ENCODE peak calls at places on chromosomes 3 and 15, in six cellular contexts. Y is brain microvascular endothelial cell, D is heart left ventricle, I is GM23248, N is adipocyte, U is Peyer's patch. V is an unnamed sample.

GRCh38 chr15:71648095-71648494 is 162.3 kb upstream of the NR2E3 start:
- DNase-seq in U (no peak), I (no peak), N (no peak), D (no peak), Y (no peak), V (no peak)

GRCh38 chr3:134423153-134423552 is 48.9 kb upstream of the AMOTL2 start:
- DNase-seq in I (peak; percentile 39), D (no peak), U (no peak), N (peak; percentile 30), Y (peak; percentile 24), V (no peak)

GRCh38 chr3:126340943-126341754 is 16.1 kb downstream of the KLF15 start:
- DNase-seq in Y (no peak), N (no peak), U (peak; percentile 42), I (no peak), D (no peak), V (no peak)

GRCh38 chr15:87777054-87777498 is 479.5 kb downstream of the NTRK3 start:
- DNase-seq in I (peak; percentile 89), Y (peak; percentile 70), D (peak; percentile 38), N (peak; percentile 41), U (no peak), V (peak; percentile 60)

GRCh38 chr3:150737874-150738679 is 24.9 kb downstream of the SIAH2 start:
- DNase-seq in N (peak; percentile 57), Y (peak; percentile 60), U (peak; percentile 67), D (no peak), I (peak; percentile 65), V (no peak)

GRCh38 chr3:154132777-154133375 is 11.7 kb downstream of the ARHGEF26 start:
- DNase-seq in I (no peak), N (no peak), U (peak; percentile 47), D (no peak), Y (no peak), V (no peak)

GRCh38 chr3:37693791-37694194 is 167.9 kb upstream of the CTDSPL start:
- DNase-seq in U (no peak), Y (no peak), N (no peak), I (no peak), D (no peak), V (no peak)

GRCh38 chr3:186839874-186840641 is 2.5 kb upstream of the ADIPOQ start:
- DNase-seq in I (peak; percentile 59), N (peak; percentile 96), Y (no peak), U (no peak), D (no peak), V (peak; percentile 55)

GRCh38 chr3:42905740-42906084 is 230 bp upstream of the ZNF662 start:
- DNase-seq in N (no peak), D (no peak), U (no peak), Y (no peak), I (no peak), V (no peak)
- H3K4me3 ChIP-seq in N (peak overlapping the region; percentile 79), D (peak overlapping the region; percentile 78), U (peak overlapping the region; percentile 51), Y (peak overlapping the region; percentile 59), I (peak overlapping the region; percentile 75), V (peak overlapping the region; percentile 47)

GRCh38 chr15:80777836-80778620 is 1.1 kb upstream of the CEMIP start:
- DNase-seq in Y (no peak), N (peak; percentile 23), I (peak; percentile 27), D (no peak), U (no peak), V (no peak)

GRCh38 chr15:80778621-80778963 is 578 bp upstream of the CEMIP start:
- DNase-seq in N (no peak), Y (no peak), I (no peak), U (no peak), D (no peak), V (no peak)

GRCh38 chr15:80779658-80780415 is 667 bp downstream of the CEMIP start:
- DNase-seq in N (peak; percentile 66), I (peak; percentile 83), D (peak; percentile 34), Y (no peak), U (no peak), V (no peak)

GRCh38 chr15:80778964-80779657 is at the start of gene CEMIP:
- DNase-seq in N (peak; percentile 93), D (peak; percentile 75), Y (peak; percentile 61), I (peak; percentile 92), U (peak; percentile 79), V (no peak)

GRCh38 chr15:80780416-80781221 is 1.4 kb downstream of the CEMIP start:
- DNase-seq in D (peak; percentile 65), U (no peak), I (peak; percentile 85), N (peak; percentile 89), Y (peak; percentile 28), V (no peak)
- H3K27me3 ChIP-seq in D (peaks cover 17% of the 10 kb centered on the region), U (peaks cover 6% of the 10 kb centered on the region), I (no peaks in the 10 kb centered on the region), N (no peaks in the 10 kb centered on the region), Y (no peaks in the 10 kb centered on the region), V (no peaks in the 10 kb centered on the region)

DNA sequence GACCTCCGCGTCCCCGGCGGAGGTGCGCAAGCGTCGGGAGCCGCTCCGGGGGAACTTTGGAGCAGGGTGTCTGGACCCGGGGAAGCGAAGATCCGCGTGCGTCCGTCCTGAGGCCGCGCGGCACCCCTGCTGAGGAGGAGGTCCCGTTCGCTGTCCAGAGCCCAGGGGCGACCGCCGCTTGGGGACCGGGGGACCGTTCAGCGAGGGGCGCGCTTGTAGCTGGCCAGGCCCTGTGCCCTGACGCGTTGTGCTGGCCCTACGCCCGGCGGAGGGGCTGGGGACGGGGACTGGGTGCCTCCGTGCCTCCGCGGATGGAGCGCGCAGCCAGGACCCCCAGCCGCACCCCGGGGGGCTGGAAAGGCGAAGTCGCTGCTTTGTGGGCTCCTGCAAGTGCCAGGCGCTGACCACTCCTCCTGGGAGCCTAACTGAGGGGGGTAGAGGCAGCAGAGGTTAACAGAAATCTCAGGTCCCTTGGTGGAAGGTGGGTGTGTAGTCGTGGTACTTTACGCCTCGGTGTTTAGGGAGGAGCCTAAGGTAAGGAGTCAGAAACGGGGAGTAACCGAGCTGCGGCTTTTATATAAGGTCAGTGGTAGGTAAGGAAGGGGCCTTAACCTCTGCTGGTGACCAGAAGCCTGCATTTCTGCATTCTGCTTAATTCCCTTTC is at the start of gene PPARG:
- DNase-seq in Y (no peak), U (peak; percentile 76), D (peak; percentile 53), N (peak; percentile 64), I (peak; percentile 45), V (no peak)
- H3K4me3 ChIP-seq in Y (peak within 1 kb of the TSS; percentile 78), U (peak within 1 kb of the TSS; percentile 64), D (peak within 1 kb of the TSS; percentile 88), N (peak within 1 kb of the TSS; percentile 90), I (peak within 1 kb of the TSS; percentile 72), V (peak within 1 kb of the TSS; percentile 88)

DNA sequence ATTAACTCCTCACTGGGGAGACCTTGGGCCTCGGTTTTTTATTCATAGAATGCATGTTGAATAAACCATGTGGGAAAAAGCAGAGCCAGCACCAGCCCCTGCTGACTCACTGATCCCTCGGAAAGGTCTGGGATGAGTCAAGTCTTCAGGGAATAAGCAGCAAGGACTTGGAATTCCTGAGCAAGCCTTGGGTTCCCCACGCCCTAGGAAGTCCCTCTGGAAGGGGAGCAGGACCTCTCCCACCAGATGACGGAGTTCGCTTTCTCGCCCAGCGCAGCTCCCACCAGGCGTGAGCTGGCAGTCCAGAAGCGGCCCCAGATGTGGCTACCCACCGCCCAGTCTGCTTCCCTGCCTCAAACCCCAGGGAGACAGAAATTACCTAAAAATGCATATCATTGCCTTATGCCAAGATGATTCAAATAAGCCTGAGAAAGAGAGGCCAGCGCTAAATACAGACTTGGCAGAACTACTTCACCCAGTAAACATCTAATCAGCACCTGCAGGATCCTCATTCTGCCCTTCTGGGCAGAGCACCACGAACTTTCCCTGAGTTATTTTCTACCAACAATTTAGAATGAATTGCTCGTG is 45.5 kb downstream of the BTD start:
- DNase-seq in U (no peak), D (peak; percentile 55), Y (peak; percentile 99), N (peak; percentile 95), I (peak; percentile 99), V (peak; percentile 95)
- H3K27me3 ChIP-seq in U (no peaks in the 10 kb centered on the region), D (no peaks in the 10 kb centered on the region), Y (no peaks in the 10 kb centered on the region), N (no peaks in the 10 kb centered on the region), I (no peaks in the 10 kb centered on the region), V (no peaks in the 10 kb centered on the region)

DNA sequence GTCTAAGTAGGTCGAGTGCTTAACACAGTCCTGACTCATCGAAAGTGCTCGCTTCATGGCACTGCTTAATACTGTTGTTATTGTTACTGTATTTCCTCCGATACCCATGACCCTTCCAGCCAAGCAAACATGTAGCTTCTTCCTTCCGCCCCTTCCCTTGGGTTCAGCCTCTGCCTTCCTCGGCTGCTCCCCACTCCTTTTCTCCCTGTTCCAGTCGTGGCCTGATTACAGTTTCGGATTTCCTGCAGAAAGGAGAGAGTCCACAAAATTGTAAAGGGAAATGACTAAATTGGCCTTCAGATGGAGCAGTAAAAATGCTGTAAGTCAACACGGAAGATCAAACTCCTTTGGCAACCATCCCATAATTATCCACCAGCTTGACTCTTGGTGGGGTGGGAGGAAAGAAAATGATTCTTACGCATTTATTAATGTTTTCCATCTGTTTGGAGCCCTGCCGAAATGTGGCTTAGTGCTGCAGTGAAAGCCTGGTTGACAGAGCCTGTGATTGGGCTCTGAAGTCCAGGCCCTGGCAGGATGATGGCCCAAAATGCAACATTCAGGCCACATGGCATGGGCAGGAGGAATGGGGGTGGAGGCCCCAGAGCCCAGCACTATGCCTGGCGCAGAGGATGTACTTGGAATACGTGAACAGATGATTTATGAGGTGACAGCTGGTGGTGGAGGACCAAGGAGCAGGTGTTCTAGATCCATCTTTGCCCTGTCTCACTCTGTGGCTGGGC is 37.6 kb downstream of the FAM3D start:
- DNase-seq in D (peak; percentile 50), U (peak; percentile 52), N (peak; percentile 92), Y (peak; percentile 69), I (peak; percentile 97), V (peak; percentile 93)
- H3K4me3 ChIP-seq in D (no peak overlapping the region), U (no peak overlapping the region), N (peak overlapping the region; percentile 36), Y (no peak overlapping the region), I (peak overlapping the region; percentile 56), V (no peak overlapping the region)

V was measured in BJ.